ENCODE peak calls at places on chromosomes 13 and 19, in ten cellular contexts. One of them, this sample, is unnamed.

GRCh38 chr19:27997069-27997468 is 1215.9 kb downstream of the UQCRFS1 start:
- DNase-seq in germinal center: no peak
- DNase-seq in NCI-H1930: no peak
- DNase-seq in activated naive CD4-positive, alpha-beta T cell treated with anti-CD3 and anti-CD28 coated beads for 36 hours: no peak
- DNase-seq in colonic mucosa: no peak
- DNase-seq in caudate nucleus: no peak
- DNase-seq in NCI-H446: no peak
- DNase-seq in stimulated activated CD4-positive, alpha-beta T cell treated with anti-CD3 and anti-CD28 coated beads, Interleukin-15, amount 100 ng/mL, for 24 hours: no peak
- DNase-seq in NCI-H1105: no peak
- DNase-seq in fibroblast of lung: no peak
- DNase-seq in this sample: no peak

GRCh38 chr19:35793381-35794165 is 18.2 kb downstream of the ARHGAP33 start:
- DNase-seq in germinal center: no peak
- DNase-seq in NCI-H1930: no peak
- DNase-seq in activated naive CD4-positive, alpha-beta T cell treated with anti-CD3 and anti-CD28 coated beads for 36 hours: no peak
- DNase-seq in colonic mucosa: no peak
- DNase-seq in caudate nucleus: no peak
- DNase-seq in NCI-H446: no peak
- DNase-seq in stimulated activated CD4-positive, alpha-beta T cell treated with anti-CD3 and anti-CD28 coated beads, Interleukin-15, amount 100 ng/mL, for 24 hours: no peak
- DNase-seq in NCI-H1105: no peak
- DNase-seq in fibroblast of lung: no peak
- DNase-seq in this sample: peak; percentile 58

GRCh38 chr13:29758591-29759114 is 91.8 kb downstream of the UBL3 start:
- DNase-seq in germinal center: peak; percentile 46
- DNase-seq in NCI-H1930: no peak
- DNase-seq in activated naive CD4-positive, alpha-beta T cell treated with anti-CD3 and anti-CD28 coated beads for 36 hours: peak; percentile 84
- DNase-seq in colonic mucosa: peak; percentile 26
- DNase-seq in caudate nucleus: no peak
- DNase-seq in NCI-H446: no peak
- DNase-seq in stimulated activated CD4-positive, alpha-beta T cell treated with anti-CD3 and anti-CD28 coated beads, Interleukin-15, amount 100 ng/mL, for 24 hours: peak; percentile 80
- DNase-seq in NCI-H1105: no peak
- DNase-seq in fibroblast of lung: no peak
- DNase-seq in this sample: no peak

GRCh38 chr13:67878376-67878775 is 648.2 kb upstream of the PCDH9 start:
- DNase-seq in germinal center: no peak
- DNase-seq in NCI-H1930: no peak
- DNase-seq in activated naive CD4-positive, alpha-beta T cell treated with anti-CD3 and anti-CD28 coated beads for 36 hours: no peak
- DNase-seq in colonic mucosa: no peak
- DNase-seq in caudate nucleus: no peak
- DNase-seq in NCI-H446: no peak
- DNase-seq in stimulated activated CD4-positive, alpha-beta T cell treated with anti-CD3 and anti-CD28 coated beads, Interleukin-15, amount 100 ng/mL, for 24 hours: no peak
- DNase-seq in NCI-H1105: no peak
- DNase-seq in fibroblast of lung: no peak
- DNase-seq in this sample: no peak

GRCh38 chr13:25394661-25395060 is 22.9 kb downstream of the ATP8A2 start:
- DNase-seq in germinal center: no peak
- DNase-seq in NCI-H1930: no peak
- DNase-seq in activated naive CD4-positive, alpha-beta T cell treated with anti-CD3 and anti-CD28 coated beads for 36 hours: no peak
- DNase-seq in colonic mucosa: no peak
- DNase-seq in caudate nucleus: no peak
- DNase-seq in NCI-H446: no peak
- DNase-seq in stimulated activated CD4-positive, alpha-beta T cell treated with anti-CD3 and anti-CD28 coated beads, Interleukin-15, amount 100 ng/mL, for 24 hours: no peak
- DNase-seq in NCI-H1105: no peak
- DNase-seq in fibroblast of lung: no peak
- DNase-seq in this sample: no peak

GRCh38 chr13:75494491-75494890 is 12.5 kb upstream of the TBC1D4 start:
- DNase-seq in germinal center: no peak
- DNase-seq in NCI-H1930: no peak
- DNase-seq in activated naive CD4-positive, alpha-beta T cell treated with anti-CD3 and anti-CD28 coated beads for 36 hours: no peak
- DNase-seq in colonic mucosa: no peak
- DNase-seq in caudate nucleus: no peak
- DNase-seq in NCI-H446: no peak
- DNase-seq in stimulated activated CD4-positive, alpha-beta T cell treated with anti-CD3 and anti-CD28 coated beads, Interleukin-15, amount 100 ng/mL, for 24 hours: no peak
- DNase-seq in NCI-H1105: no peak
- DNase-seq in fibroblast of lung: peak; percentile 71
- DNase-seq in this sample: no peak

GRCh38 chr19:17555929-17556813 is 722 bp downstream of the COLGALT1 start:
- DNase-seq in germinal center: no peak
- DNase-seq in NCI-H1930: no peak
- DNase-seq in activated naive CD4-positive, alpha-beta T cell treated with anti-CD3 and anti-CD28 coated beads for 36 hours: peak; percentile 38
- DNase-seq in colonic mucosa: peak; percentile 82
- DNase-seq in caudate nucleus: peak; percentile 46
- DNase-seq in NCI-H446: no peak
- DNase-seq in stimulated activated CD4-positive, alpha-beta T cell treated with anti-CD3 and anti-CD28 coated beads, Interleukin-15, amount 100 ng/mL, for 24 hours: peak; percentile 56
- DNase-seq in NCI-H1105: no peak
- DNase-seq in fibroblast of lung: peak; percentile 45
- DNase-seq in this sample: peak; percentile 62

GRCh38 chr19:12665646-12666304 is 767 bp downstream of the MAN2B1 start:
- DNase-seq in germinal center: peak; percentile 49
- DNase-seq in NCI-H1930: no peak
- DNase-seq in activated naive CD4-positive, alpha-beta T cell treated with anti-CD3 and anti-CD28 coated beads for 36 hours: peak; percentile 36
- DNase-seq in colonic mucosa: no peak
- DNase-seq in caudate nucleus: no peak
- DNase-seq in NCI-H446: no peak
- DNase-seq in stimulated activated CD4-positive, alpha-beta T cell treated with anti-CD3 and anti-CD28 coated beads, Interleukin-15, amount 100 ng/mL, for 24 hours: peak; percentile 45
- DNase-seq in NCI-H1105: no peak
- DNase-seq in fibroblast of lung: peak; percentile 14
- DNase-seq in this sample: no peak

GRCh38 chr13:31100721-31101120 is 61.0 kb downstream of the HSPH1 start:
- DNase-seq in germinal center: no peak
- DNase-seq in NCI-H1930: no peak
- DNase-seq in activated naive CD4-positive, alpha-beta T cell treated with anti-CD3 and anti-CD28 coated beads for 36 hours: no peak
- DNase-seq in colonic mucosa: no peak
- DNase-seq in caudate nucleus: no peak
- DNase-seq in NCI-H446: no peak
- DNase-seq in stimulated activated CD4-positive, alpha-beta T cell treated with anti-CD3 and anti-CD28 coated beads, Interleukin-15, amount 100 ng/mL, for 24 hours: no peak
- DNase-seq in NCI-H1105: no peak
- DNase-seq in fibroblast of lung: no peak
- DNase-seq in this sample: no peak

GRCh38 chr13:27007166-27007565 is 164.4 kb downstream of the USP12 start:
- DNase-seq in germinal center: no peak
- DNase-seq in NCI-H1930: no peak
- DNase-seq in activated naive CD4-positive, alpha-beta T cell treated with anti-CD3 and anti-CD28 coated beads for 36 hours: no peak
- DNase-seq in colonic mucosa: peak; percentile 17
- DNase-seq in caudate nucleus: peak; percentile 34
- DNase-seq in NCI-H446: no peak
- DNase-seq in stimulated activated CD4-positive, alpha-beta T cell treated with anti-CD3 and anti-CD28 coated beads, Interleukin-15, amount 100 ng/mL, for 24 hours: no peak
- DNase-seq in NCI-H1105: peak; percentile 21
- DNase-seq in fibroblast of lung: no peak
- DNase-seq in this sample: no peak

GRCh38 chr13:90105276-90105675 is 1242.2 kb upstream of the MIR17HG start:
- DNase-seq in germinal center: no peak
- DNase-seq in NCI-H1930: no peak
- DNase-seq in activated naive CD4-positive, alpha-beta T cell treated with anti-CD3 and anti-CD28 coated beads for 36 hours: no peak
- DNase-seq in colonic mucosa: no peak
- DNase-seq in caudate nucleus: no peak
- DNase-seq in NCI-H446: no peak
- DNase-seq in stimulated activated CD4-positive, alpha-beta T cell treated with anti-CD3 and anti-CD28 coated beads, Interleukin-15, amount 100 ng/mL, for 24 hours: no peak
- DNase-seq in NCI-H1105: no peak
- DNase-seq in fibroblast of lung: peak; percentile 76
- DNase-seq in this sample: no peak

GRCh38 chr13:73416093-73416492 is 357.3 kb downstream of the KLF5 start:
- DNase-seq in germinal center: no peak
- DNase-seq in NCI-H1930: no peak
- DNase-seq in activated naive CD4-positive, alpha-beta T cell treated with anti-CD3 and anti-CD28 coated beads for 36 hours: no peak
- DNase-seq in colonic mucosa: no peak
- DNase-seq in caudate nucleus: no peak
- DNase-seq in NCI-H446: no peak
- DNase-seq in stimulated activated CD4-positive, alpha-beta T cell treated with anti-CD3 and anti-CD28 coated beads, Interleukin-15, amount 100 ng/mL, for 24 hours: no peak
- DNase-seq in NCI-H1105: no peak
- DNase-seq in fibroblast of lung: peak; percentile 83
- DNase-seq in this sample: no peak

GRCh38 chr13:108572782-108573211 is 56.6 kb upstream of the MYO16 start:
- DNase-seq in germinal center: no peak
- DNase-seq in NCI-H1930: no peak
- DNase-seq in activated naive CD4-positive, alpha-beta T cell treated with anti-CD3 and anti-CD28 coated beads for 36 hours: no peak
- DNase-seq in colonic mucosa: no peak
- DNase-seq in caudate nucleus: no peak
- DNase-seq in NCI-H446: no peak
- DNase-seq in stimulated activated CD4-positive, alpha-beta T cell treated with anti-CD3 and anti-CD28 coated beads, Interleukin-15, amount 100 ng/mL, for 24 hours: no peak
- DNase-seq in NCI-H1105: no peak
- DNase-seq in fibroblast of lung: no peak
- DNase-seq in this sample: no peak

GRCh38 chr19:39133431-39134270 is 8.1 kb downstream of the PAK4 start:
- DNase-seq in germinal center: no peak
- DNase-seq in NCI-H1930: no peak
- DNase-seq in activated naive CD4-positive, alpha-beta T cell treated with anti-CD3 and anti-CD28 coated beads for 36 hours: no peak
- DNase-seq in colonic mucosa: peak; percentile 59
- DNase-seq in caudate nucleus: no peak
- DNase-seq in NCI-H446: no peak
- DNase-seq in stimulated activated CD4-positive, alpha-beta T cell treated with anti-CD3 and anti-CD28 coated beads, Interleukin-15, amount 100 ng/mL, for 24 hours: no peak
- DNase-seq in NCI-H1105: no peak
- DNase-seq in fibroblast of lung: no peak
- DNase-seq in this sample: no peak

GRCh38 chr19:16015805-16016173 is 60.5 kb upstream of the TPM4 start:
- DNase-seq in germinal center: no peak
- DNase-seq in NCI-H1930: no peak
- DNase-seq in activated naive CD4-positive, alpha-beta T cell treated with anti-CD3 and anti-CD28 coated beads for 36 hours: no peak
- DNase-seq in colonic mucosa: no peak
- DNase-seq in caudate nucleus: no peak
- DNase-seq in NCI-H446: no peak
- DNase-seq in stimulated activated CD4-positive, alpha-beta T cell treated with anti-CD3 and anti-CD28 coated beads, Interleukin-15, amount 100 ng/mL, for 24 hours: no peak
- DNase-seq in NCI-H1105: no peak
- DNase-seq in fibroblast of lung: no peak
- DNase-seq in this sample: no peak

GRCh38 chr19:10636304-10636972 is 11.1 kb downstream of the SLC44A2 start:
- DNase-seq in germinal center: no peak
- DNase-seq in NCI-H1930: no peak
- DNase-seq in activated naive CD4-positive, alpha-beta T cell treated with anti-CD3 and anti-CD28 coated beads for 36 hours: no peak
- DNase-seq in colonic mucosa: no peak
- DNase-seq in caudate nucleus: no peak
- DNase-seq in NCI-H446: no peak
- DNase-seq in stimulated activated CD4-positive, alpha-beta T cell treated with anti-CD3 and anti-CD28 coated beads, Interleukin-15, amount 100 ng/mL, for 24 hours: no peak
- DNase-seq in NCI-H1105: no peak
- DNase-seq in fibroblast of lung: no peak
- DNase-seq in this sample: peak; percentile 4

GRCh38 chr13:37868691-37869505 is 674 bp downstream of the TRPC4 start:
- DNase-seq in germinal center: no peak
- DNase-seq in NCI-H1930: no peak
- DNase-seq in activated naive CD4-positive, alpha-beta T cell treated with anti-CD3 and anti-CD28 coated beads for 36 hours: no peak
- DNase-seq in colonic mucosa: no peak
- DNase-seq in caudate nucleus: no peak
- DNase-seq in NCI-H446: no peak
- DNase-seq in stimulated activated CD4-positive, alpha-beta T cell treated with anti-CD3 and anti-CD28 coated beads, Interleukin-15, amount 100 ng/mL, for 24 hours: no peak
- DNase-seq in NCI-H1105: no peak
- DNase-seq in fibroblast of lung: peak; percentile 58
- DNase-seq in this sample: no peak

GRCh38 chr13:93286047-93286446 is 59.4 kb downstream of the GPC6 start:
- DNase-seq in germinal center: no peak
- DNase-seq in NCI-H1930: no peak
- DNase-seq in activated naive CD4-positive, alpha-beta T cell treated with anti-CD3 and anti-CD28 coated beads for 36 hours: no peak
- DNase-seq in colonic mucosa: no peak
- DNase-seq in caudate nucleus: no peak
- DNase-seq in NCI-H446: no peak
- DNase-seq in stimulated activated CD4-positive, alpha-beta T cell treated with anti-CD3 and anti-CD28 coated beads, Interleukin-15, amount 100 ng/mL, for 24 hours: no peak
- DNase-seq in NCI-H1105: no peak
- DNase-seq in fibroblast of lung: no peak
- DNase-seq in this sample: no peak

GRCh38 chr19:33226550-33227241 is 1.0 kb upstream of the SLC7A10 start:
- DNase-seq in germinal center: no peak
- DNase-seq in NCI-H1930: no peak
- DNase-seq in activated naive CD4-positive, alpha-beta T cell treated with anti-CD3 and anti-CD28 coated beads for 36 hours: no peak
- DNase-seq in colonic mucosa: peak; percentile 43
- DNase-seq in caudate nucleus: peak; percentile 9
- DNase-seq in NCI-H446: no peak
- DNase-seq in stimulated activated CD4-positive, alpha-beta T cell treated with anti-CD3 and anti-CD28 coated beads, Interleukin-15, amount 100 ng/mL, for 24 hours: peak; percentile 52
- DNase-seq in NCI-H1105: no peak
- DNase-seq in fibroblast of lung: peak; percentile 16
- DNase-seq in this sample: no peak

GRCh38 chr13:30105381-30105780 is 202.0 kb downstream of the KATNAL1 start:
- DNase-seq in germinal center: no peak
- DNase-seq in NCI-H1930: no peak
- DNase-seq in activated naive CD4-positive, alpha-beta T cell treated with anti-CD3 and anti-CD28 coated beads for 36 hours: no peak
- DNase-seq in colonic mucosa: no peak
- DNase-seq in caudate nucleus: no peak
- DNase-seq in NCI-H446: no peak
- DNase-seq in stimulated activated CD4-positive, alpha-beta T cell treated with anti-CD3 and anti-CD28 coated beads, Interleukin-15, amount 100 ng/mL, for 24 hours: no peak
- DNase-seq in NCI-H1105: no peak
- DNase-seq in fibroblast of lung: no peak
- DNase-seq in this sample: no peak

GRCh38 chr13:20968745-20969144 is 66.2 kb upstream of the XPO4 start:
- DNase-seq in germinal center: no peak
- DNase-seq in NCI-H1930: no peak
- DNase-seq in activated naive CD4-positive, alpha-beta T cell treated with anti-CD3 and anti-CD28 coated beads for 36 hours: no peak
- DNase-seq in colonic mucosa: no peak
- DNase-seq in caudate nucleus: no peak
- DNase-seq in NCI-H446: no peak
- DNase-seq in stimulated activated CD4-positive, alpha-beta T cell treated with anti-CD3 and anti-CD28 coated beads, Interleukin-15, amount 100 ng/mL, for 24 hours: no peak
- DNase-seq in NCI-H1105: no peak
- DNase-seq in fibroblast of lung: peak; percentile 26
- DNase-seq in this sample: no peak

GRCh38 chr13:53822136-53822535 is 793.5 kb downstream of the OLFM4 start:
- DNase-seq in germinal center: no peak
- DNase-seq in NCI-H1930: no peak
- DNase-seq in activated naive CD4-positive, alpha-beta T cell treated with anti-CD3 and anti-CD28 coated beads for 36 hours: no peak
- DNase-seq in colonic mucosa: no peak
- DNase-seq in caudate nucleus: no peak
- DNase-seq in NCI-H446: no peak
- DNase-seq in stimulated activated CD4-positive, alpha-beta T cell treated with anti-CD3 and anti-CD28 coated beads, Interleukin-15, amount 100 ng/mL, for 24 hours: no peak
- DNase-seq in NCI-H1105: no peak
- DNase-seq in fibroblast of lung: no peak
- DNase-seq in this sample: no peak

GRCh38 chr19:1632462-1633268 is 19.8 kb downstream of the TCF3 start:
- DNase-seq in germinal center: no peak
- DNase-seq in NCI-H1930: no peak
- DNase-seq in activated naive CD4-positive, alpha-beta T cell treated with anti-CD3 and anti-CD28 coated beads for 36 hours: no peak
- DNase-seq in colonic mucosa: peak; percentile 88
- DNase-seq in caudate nucleus: no peak
- DNase-seq in NCI-H446: no peak
- DNase-seq in stimulated activated CD4-positive, alpha-beta T cell treated with anti-CD3 and anti-CD28 coated beads, Interleukin-15, amount 100 ng/mL, for 24 hours: no peak
- DNase-seq in NCI-H1105: no peak
- DNase-seq in fibroblast of lung: no peak
- DNase-seq in this sample: no peak

GRCh38 chr13:109760951-109761350 is 25.4 kb downstream of the IRS2 start:
- DNase-seq in germinal center: no peak
- DNase-seq in NCI-H1930: no peak
- DNase-seq in activated naive CD4-positive, alpha-beta T cell treated with anti-CD3 and anti-CD28 coated beads for 36 hours: no peak
- DNase-seq in colonic mucosa: no peak
- DNase-seq in caudate nucleus: no peak
- DNase-seq in NCI-H446: no peak
- DNase-seq in stimulated activated CD4-positive, alpha-beta T cell treated with anti-CD3 and anti-CD28 coated beads, Interleukin-15, amount 100 ng/mL, for 24 hours: no peak
- DNase-seq in NCI-H1105: no peak
- DNase-seq in fibroblast of lung: no peak
- DNase-seq in this sample: no peak

GRCh38 chr13:113816925-113817859 is 46.7 kb downstream of the GAS6 start:
- DNase-seq in germinal center: peak; percentile 80
- DNase-seq in NCI-H1930: peak; percentile 78
- DNase-seq in activated naive CD4-positive, alpha-beta T cell treated with anti-CD3 and anti-CD28 coated beads for 36 hours: peak; percentile 94
- DNase-seq in colonic mucosa: peak; percentile 90
- DNase-seq in caudate nucleus: peak; percentile 47
- DNase-seq in NCI-H446: peak; percentile 9
- DNase-seq in stimulated activated CD4-positive, alpha-beta T cell treated with anti-CD3 and anti-CD28 coated beads, Interleukin-15, amount 100 ng/mL, for 24 hours: peak; percentile 93
- DNase-seq in NCI-H1105: peak; percentile 89
- DNase-seq in fibroblast of lung: peak; percentile 81
- DNase-seq in this sample: peak; percentile 82

GRCh38 chr13:39840201-39840600 is 184.7 kb downstream of the COG6 start:
- DNase-seq in germinal center: no peak
- DNase-seq in NCI-H1930: no peak
- DNase-seq in activated naive CD4-positive, alpha-beta T cell treated with anti-CD3 and anti-CD28 coated beads for 36 hours: no peak
- DNase-seq in colonic mucosa: no peak
- DNase-seq in caudate nucleus: no peak
- DNase-seq in NCI-H446: no peak
- DNase-seq in stimulated activated CD4-positive, alpha-beta T cell treated with anti-CD3 and anti-CD28 coated beads, Interleukin-15, amount 100 ng/mL, for 24 hours: no peak
- DNase-seq in NCI-H1105: no peak
- DNase-seq in fibroblast of lung: no peak
- DNase-seq in this sample: no peak

GRCh38 chr19:54449701-54450069 is 686 bp downstream of the LENG8 start:
- DNase-seq in germinal center: no peak
- DNase-seq in NCI-H1930: no peak
- DNase-seq in activated naive CD4-positive, alpha-beta T cell treated with anti-CD3 and anti-CD28 coated beads for 36 hours: no peak
- DNase-seq in colonic mucosa: no peak
- DNase-seq in caudate nucleus: no peak
- DNase-seq in NCI-H446: peak; percentile 15
- DNase-seq in stimulated activated CD4-positive, alpha-beta T cell treated with anti-CD3 and anti-CD28 coated beads, Interleukin-15, amount 100 ng/mL, for 24 hours: no peak
- DNase-seq in NCI-H1105: no peak
- DNase-seq in fibroblast of lung: peak; percentile 28
- DNase-seq in this sample: no peak

This sample was measured in AG08396.